ENCODE peak calls at places on chromosomes 12 and 14, in five cellular contexts. O is GM12864; N is activated CD8-positive, alpha-beta T cell treated with anti-CD3 and anti-CD28 coated beads for 36 hours; X is foreskin fibroblast; J is PC-9. Z is an unnamed sample.

GRCh38 chr12:131164096-131164872 is 210.6 kb downstream of the ADGRD1 start:
- DNase-seq in O (no peak), X (no peak), J (no peak), N (peak; percentile 4), Z (no peak)

GRCh38 chr12:56631790-56632700 is 1.9 kb upstream of the BAZ2A start:
- DNase-seq in X (peak; percentile 50), J (peak; percentile 77), O (peak; percentile 68), N (peak; percentile 76), Z (peak; percentile 73)

GRCh38 chr14:96962337-96962736 is 165.2 kb downstream of the VRK1 start:
- DNase-seq in N (peak; percentile 31), O (peak; percentile 40), X (no peak), J (no peak), Z (no peak)

GRCh38 chr12:19575307-19576243 is 136.3 kb downstream of the AEBP2 start:
- DNase-seq in O (no peak), N (no peak), J (peak; percentile 62), X (peak; percentile 50), Z (no peak)

GRCh38 chr12:31589896-31590729 is 823 bp downstream of the DENND5B start:
- DNase-seq in N (peak; percentile 39), X (peak; percentile 52), J (peak; percentile 64), O (no peak), Z (peak; percentile 60)

GRCh38 chr14:38291681-38292459 is 36.0 kb upstream of the CLEC14A start:
- DNase-seq in X (no peak), J (no peak), O (no peak), N (no peak), Z (no peak)

GRCh38 chr12:75892779-75893408 is 138.7 kb downstream of the PHLDA1 start:
- DNase-seq in J (peak; percentile 51), N (no peak), O (no peak), X (peak; percentile 51), Z (no peak)

GRCh38 chr12:132812631-132813305 is 15.9 kb downstream of the GOLGA3 start:
- DNase-seq in J (no peak), N (peak; percentile 54), X (no peak), O (no peak), Z (no peak)

GRCh38 chr12:90305379-90305778 is 596.7 kb upstream of the ATP2B1 start:
- DNase-seq in O (no peak), N (no peak), X (no peak), J (peak; percentile 18), Z (no peak)

GRCh38 chr14:101857226-101857625 is 95.7 kb downstream of the PPP2R5C start:
- DNase-seq in O (no peak), J (no peak), X (no peak), N (no peak), Z (no peak)

GRCh38 chr14:101497910-101498860 is 63.1 kb upstream of the DIO3 start:
- DNase-seq in O (no peak), N (no peak), J (no peak), X (no peak), Z (no peak)

GRCh38 chr14:32382704-32383103 is 53.6 kb downstream of the AKAP6 start:
- DNase-seq in X (no peak), N (no peak), O (no peak), J (peak; percentile 30), Z (no peak)

GRCh38 chr12:85626782-85627171 is 209.4 kb downstream of the RASSF9 start:
- DNase-seq in J (no peak), X (no peak), N (no peak), O (no peak), Z (no peak)

GRCh38 chr14:53993920-53994607 is 37.4 kb upstream of the BMP4 start:
- DNase-seq in N (no peak), X (no peak), J (no peak), O (no peak), Z (no peak)

GRCh38 chr12:57131896-57132744 is 3.8 kb downstream of the LRP1 start:
- DNase-seq in N (no peak), O (no peak), J (no peak), X (no peak), Z (no peak)

GRCh38 chr14:57245941-57246340 is 22.8 kb downstream of the EXOC5 start:
- DNase-seq in O (no peak), J (no peak), N (no peak), X (no peak), Z (no peak)

GRCh38 chr12:104790296-104791125 is 167.6 kb downstream of the SLC41A2 start:
- DNase-seq in N (peak; percentile 59), O (no peak), X (no peak), J (no peak), Z (peak; percentile 31)

GRCh38 chr14:32087173-32087861 is 10.2 kb downstream of the ARHGAP5 start:
- DNase-seq in O (no peak), J (peak; percentile 19), N (no peak), X (no peak), Z (no peak)

GRCh38 chr12:111467092-111467861 is 61.6 kb downstream of the SH2B3 start:
- DNase-seq in O (no peak), J (no peak), N (no peak), X (no peak), Z (no peak)

GRCh38 chr12:89947437-89948265 is 239.0 kb upstream of the ATP2B1 start:
- DNase-seq in J (no peak), O (no peak), X (peak; percentile 78), N (peak; percentile 9), Z (no peak)

GRCh38 chr12:88559772-88560171 is 20.5 kb downstream of the KITLG start:
- DNase-seq in J (no peak), N (no peak), X (no peak), O (no peak), Z (no peak)

GRCh38 chr12:62866451-62867082 is 68.4 kb downstream of the PPM1H start:
- DNase-seq in X (peak; percentile 48), O (no peak), N (no peak), J (peak; percentile 53), Z (no peak)

GRCh38 chr12:18158774-18159557 is 69.0 kb upstream of the RERGL start:
- DNase-seq in X (no peak), J (peak; percentile 27), N (peak; percentile 40), O (no peak), Z (peak; percentile 3)

GRCh38 chr12:96770239-96770780 is 136.7 kb upstream of the NEDD1 start:
- DNase-seq in N (no peak), O (no peak), X (no peak), J (no peak), Z (no peak)

GRCh38 chr12:79482921-79483320 is 207.8 kb downstream of the PAWR start:
- DNase-seq in X (no peak), N (no peak), J (no peak), O (no peak), Z (no peak)

GRCh38 chr14:89736866-89737265 is 217.7 kb downstream of the EFCAB11 start:
- DNase-seq in N (no peak), O (no peak), X (no peak), J (no peak), Z (no peak)

GRCh38 chr14:21098892-21099595 is 589 bp upstream of the ZNF219 start:
- DNase-seq in O (no peak), J (no peak), N (no peak), X (no peak), Z (no peak)

GRCh38 chr12:71846322-71846940 is 6.9 kb downstream of the TBC1D15 start:
- DNase-seq in N (no peak), J (no peak), X (no peak), O (no peak), Z (no peak)

DNA sequence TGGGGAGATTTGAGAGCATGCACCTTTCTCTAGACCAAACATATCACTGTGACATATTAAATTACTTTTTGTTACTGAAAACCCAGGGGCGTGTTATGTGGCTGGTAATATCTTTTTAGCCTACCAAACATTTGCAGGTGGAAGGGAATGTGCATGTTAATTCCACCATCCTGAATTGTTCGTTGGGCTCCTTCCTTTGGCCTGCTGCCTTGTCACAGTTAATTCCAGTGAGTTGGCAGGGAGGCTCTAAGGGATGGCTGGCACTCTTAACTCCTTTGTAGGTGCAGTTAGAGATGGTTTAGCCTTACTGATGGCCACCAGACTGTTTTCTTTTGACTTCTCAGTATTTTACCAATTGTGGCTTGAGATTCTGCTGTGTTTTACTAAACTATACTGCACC is 64.5 kb downstream of the DIP2B start:
- DNase-seq in O (no peak), X (no peak), J (no peak), N (no peak), Z (no peak)
- TF ChIP-seq CTCF in O (no peak), X (no peak), J (no peak), N (no peak), Z (no peak)

DNA sequence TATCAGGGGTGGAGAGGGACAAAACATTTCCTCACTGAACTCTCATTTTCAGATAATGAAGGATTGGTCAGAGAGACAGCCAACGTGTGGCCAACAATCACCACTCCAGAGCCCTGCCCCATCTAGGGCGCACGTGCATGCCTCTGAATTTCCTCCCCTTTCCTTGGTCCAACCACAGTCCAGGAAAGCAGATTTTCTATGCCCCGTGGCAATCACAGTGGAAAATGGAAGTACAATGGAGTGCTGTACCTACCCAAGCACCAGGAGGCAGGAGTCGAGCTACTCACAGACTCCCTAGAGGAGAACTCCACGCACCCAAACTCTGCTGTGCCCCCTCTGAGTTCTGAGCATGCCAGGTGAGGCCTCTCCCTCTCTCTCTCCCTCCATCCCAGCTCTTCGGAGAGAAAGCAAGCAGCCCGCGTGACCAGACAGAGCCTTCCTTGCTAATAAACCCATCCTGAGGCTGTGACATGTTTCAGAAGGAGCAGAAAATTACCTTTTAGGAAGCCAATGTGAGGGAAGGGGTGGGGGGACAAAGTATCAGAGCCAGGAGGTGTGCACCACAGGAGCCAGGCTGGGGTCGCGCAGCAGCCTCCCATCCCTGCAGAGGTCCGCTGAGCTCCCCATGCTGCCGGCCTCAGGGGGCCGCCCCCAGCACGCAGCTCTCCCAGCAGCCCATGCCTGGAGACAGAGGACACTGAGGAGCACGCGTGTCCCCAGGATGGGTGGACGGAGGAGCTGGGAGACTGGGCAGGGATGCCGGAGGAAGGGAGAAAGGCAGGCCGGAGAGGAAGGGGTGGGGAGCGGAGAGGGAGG is 73.4 kb downstream of the PITPNM2 start:
- DNase-seq in N (no peak), J (no peak), X (no peak), O (no peak), Z (no peak)
- TF ChIP-seq CTCF in N (no peak), J (no peak), X (no peak), O (no peak), Z (no peak)

GRCh38 chr12:42104087-42104486 is 40.6 kb downstream of the GXYLT1 start:
- DNase-seq in J (no peak), N (no peak), O (no peak), X (no peak), Z (no peak)
- TF ChIP-seq CTCF in J (peak; percentile 35), N (no peak), O (no peak), X (peak; percentile 15), Z (no peak)

DNA sequence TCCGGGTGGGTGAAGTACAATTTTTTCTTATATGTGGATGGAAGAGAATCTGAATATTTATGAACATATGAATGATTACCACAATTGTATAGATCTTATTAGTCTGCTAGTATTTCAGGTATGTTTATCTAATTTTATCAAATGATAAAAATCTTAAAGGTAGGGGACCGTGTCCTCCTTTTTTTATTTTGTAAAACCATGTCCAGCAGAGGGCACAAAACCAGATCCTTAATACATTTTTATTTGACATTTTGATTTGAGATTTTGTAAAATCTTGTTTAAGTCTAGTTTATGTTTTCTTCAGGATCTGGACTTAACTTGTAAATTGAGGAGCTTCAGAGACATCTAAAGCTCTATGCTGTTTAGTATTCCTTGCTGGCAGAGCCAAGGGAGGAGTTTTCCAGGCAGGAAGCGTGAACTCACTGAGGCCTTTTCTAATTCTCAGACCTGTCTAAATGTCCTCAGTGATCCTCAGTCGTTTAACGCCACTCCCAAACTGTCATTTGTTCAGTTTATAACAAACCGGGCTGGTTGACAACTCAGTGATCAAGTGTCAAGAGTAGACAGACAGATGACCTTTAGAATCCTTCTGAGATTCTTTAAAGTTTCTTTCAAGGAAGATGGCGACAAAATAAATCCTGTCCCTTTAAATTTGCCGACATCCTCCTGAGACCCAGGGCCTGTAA is 263.9 kb downstream of the KTN1 start:
- DNase-seq in X (no peak), N (no peak), J (no peak), O (no peak), Z (no peak)
- TF ChIP-seq CTCF in X (no peak), N (peak; percentile 26), J (peak; percentile 51), O (no peak), Z (no peak)

GRCh38 chr14:104972301-104973211 is 5.6 kb downstream of the AHNAK2 start:
- DNase-seq in J (peak; percentile 87), O (no peak), N (no peak), X (no peak), Z (no peak)
- TF ChIP-seq CTCF in J (peak; percentile 33), O (no peak), N (no peak), X (no peak), Z (no peak)

Z was measured in GM10248.